ENCODE peak calls at places on chromosomes 6 and 20, in seven cellular contexts. One of them, this sample, is unnamed.
A peak's percentile ranks its signal among the peaks of the same experiment; 100 is the strongest.

GRCh38 chr6:42296614-42297013 is 79.0 kb upstream of the MRPS10 start:
- DNase-seq in AG04450: no peak
- DNase-seq in Panc1: no peak
- DNase-seq in fibroblast of pulmonary artery: no peak
- DNase-seq in Peyer's patch: no peak
- DNase-seq in coronary artery: no peak
- DNase-seq in endodermal cell: no peak
- DNase-seq in this sample: no peak

GRCh38 chr6:14968056-14968643 is 277.7 kb upstream of the JARID2 start:
- DNase-seq in AG04450: no peak
- DNase-seq in Panc1: no peak
- DNase-seq in fibroblast of pulmonary artery: no peak
- DNase-seq in Peyer's patch: no peak
- DNase-seq in coronary artery: no peak
- DNase-seq in endodermal cell: no peak
- DNase-seq in this sample: no peak

GRCh38 chr6:135481786-135482369 is 15.7 kb downstream of the AHI1 start:
- DNase-seq in AG04450: no peak
- DNase-seq in Panc1: no peak
- DNase-seq in fibroblast of pulmonary artery: peak; percentile 20
- DNase-seq in Peyer's patch: no peak
- DNase-seq in coronary artery: no peak
- DNase-seq in endodermal cell: no peak
- DNase-seq in this sample: peak; percentile 51

GRCh38 chr6:34414999-34415858 is 10.6 kb downstream of the RPS10 start:
- DNase-seq in AG04450: no peak
- DNase-seq in Panc1: no peak
- DNase-seq in fibroblast of pulmonary artery: peak; percentile 88
- DNase-seq in Peyer's patch: peak; percentile 84
- DNase-seq in coronary artery: no peak
- DNase-seq in endodermal cell: no peak
- DNase-seq in this sample: peak; percentile 73

GRCh38 chr6:167047554-167047953 is 48.4 kb downstream of the CEP43 start:
- DNase-seq in AG04450: no peak
- DNase-seq in Panc1: no peak
- DNase-seq in fibroblast of pulmonary artery: no peak
- DNase-seq in Peyer's patch: peak; percentile 90
- DNase-seq in coronary artery: no peak
- DNase-seq in endodermal cell: no peak
- DNase-seq in this sample: no peak

GRCh38 chr20:51695574-51696303 is 72.5 kb downstream of the ATP9A start:
- DNase-seq in AG04450: peak; percentile 59
- DNase-seq in Panc1: no peak
- DNase-seq in fibroblast of pulmonary artery: peak; percentile 67
- DNase-seq in Peyer's patch: no peak
- DNase-seq in coronary artery: no peak
- DNase-seq in endodermal cell: no peak
- DNase-seq in this sample: peak; percentile 84

GRCh38 chr6:136464874-136465273 is 85.3 kb downstream of the MAP7 start:
- DNase-seq in AG04450: no peak
- DNase-seq in Panc1: no peak
- DNase-seq in fibroblast of pulmonary artery: no peak
- DNase-seq in Peyer's patch: no peak
- DNase-seq in coronary artery: no peak
- DNase-seq in endodermal cell: no peak
- DNase-seq in this sample: no peak

GRCh38 chr6:13953061-13953705 is 28.4 kb downstream of the RNF182 start:
- DNase-seq in AG04450: peak; percentile 1
- DNase-seq in Panc1: no peak
- DNase-seq in fibroblast of pulmonary artery: no peak
- DNase-seq in Peyer's patch: no peak
- DNase-seq in coronary artery: no peak
- DNase-seq in endodermal cell: no peak
- DNase-seq in this sample: no peak

GRCh38 chr6:26126394-26127221 is 39.4 kb downstream of the HFE start:
- DNase-seq in AG04450: no peak
- DNase-seq in Panc1: no peak
- DNase-seq in fibroblast of pulmonary artery: no peak
- DNase-seq in Peyer's patch: peak; percentile 59
- DNase-seq in coronary artery: no peak
- DNase-seq in endodermal cell: peak; percentile 64
- DNase-seq in this sample: no peak

GRCh38 chr20:38238834-38239233 is 21.7 kb downstream of the KIAA1755 start:
- DNase-seq in AG04450: no peak
- DNase-seq in Panc1: no peak
- DNase-seq in fibroblast of pulmonary artery: no peak
- DNase-seq in Peyer's patch: no peak
- DNase-seq in coronary artery: no peak
- DNase-seq in endodermal cell: no peak
- DNase-seq in this sample: no peak

GRCh38 chr6:94443701-94444100 is 1024.3 kb upstream of the EPHA7 start:
- DNase-seq in AG04450: no peak
- DNase-seq in Panc1: no peak
- DNase-seq in fibroblast of pulmonary artery: no peak
- DNase-seq in Peyer's patch: no peak
- DNase-seq in coronary artery: no peak
- DNase-seq in endodermal cell: no peak
- DNase-seq in this sample: no peak

GRCh38 chr20:34925341-34925740 is 30.3 kb downstream of the GSS start:
- DNase-seq in AG04450: no peak
- DNase-seq in Panc1: no peak
- DNase-seq in fibroblast of pulmonary artery: no peak
- DNase-seq in Peyer's patch: no peak
- DNase-seq in coronary artery: no peak
- DNase-seq in endodermal cell: no peak
- DNase-seq in this sample: no peak

GRCh38 chr20:34923414-34923813 is 32.2 kb downstream of the GSS start:
- DNase-seq in AG04450: no peak
- DNase-seq in Panc1: no peak
- DNase-seq in fibroblast of pulmonary artery: no peak
- DNase-seq in Peyer's patch: no peak
- DNase-seq in coronary artery: no peak
- DNase-seq in endodermal cell: no peak
- DNase-seq in this sample: no peak

GRCh38 chr20:34928411-34928810 is 27.2 kb downstream of the GSS start:
- DNase-seq in AG04450: no peak
- DNase-seq in Panc1: no peak
- DNase-seq in fibroblast of pulmonary artery: no peak
- DNase-seq in Peyer's patch: no peak
- DNase-seq in coronary artery: no peak
- DNase-seq in endodermal cell: no peak
- DNase-seq in this sample: no peak

GRCh38 chr20:34927736-34928135 is 27.9 kb downstream of the GSS start:
- DNase-seq in AG04450: no peak
- DNase-seq in Panc1: no peak
- DNase-seq in fibroblast of pulmonary artery: no peak
- DNase-seq in Peyer's patch: no peak
- DNase-seq in coronary artery: no peak
- DNase-seq in endodermal cell: no peak
- DNase-seq in this sample: peak; percentile 78

GRCh38 chr20:34925981-34926380 is 29.6 kb downstream of the GSS start:
- DNase-seq in AG04450: no peak
- DNase-seq in Panc1: no peak
- DNase-seq in fibroblast of pulmonary artery: no peak
- DNase-seq in Peyer's patch: no peak
- DNase-seq in coronary artery: no peak
- DNase-seq in endodermal cell: no peak
- DNase-seq in this sample: no peak
- H3K4me3 ChIP-seq in AG04450: no peak overlapping the region
- H3K4me3 ChIP-seq in Panc1: no peak overlapping the region
- H3K4me3 ChIP-seq in fibroblast of pulmonary artery: no peak overlapping the region
- H3K4me3 ChIP-seq in Peyer's patch: no peak overlapping the region
- H3K4me3 ChIP-seq in coronary artery: no peak overlapping the region
- H3K4me3 ChIP-seq in endodermal cell: no peak overlapping the region
- H3K4me3 ChIP-seq in this sample: no peak overlapping the region

GRCh38 chr6:158923801-158924498 is 76.1 kb downstream of the RSPH3 start:
- DNase-seq in AG04450: no peak
- DNase-seq in Panc1: no peak
- DNase-seq in fibroblast of pulmonary artery: no peak
- DNase-seq in Peyer's patch: peak; percentile 73
- DNase-seq in coronary artery: no peak
- DNase-seq in endodermal cell: no peak
- DNase-seq in this sample: no peak
- H3K4me3 ChIP-seq in AG04450: no peak overlapping the region
- H3K4me3 ChIP-seq in Panc1: no peak overlapping the region
- H3K4me3 ChIP-seq in fibroblast of pulmonary artery: no peak overlapping the region
- H3K4me3 ChIP-seq in Peyer's patch: no peak overlapping the region
- H3K4me3 ChIP-seq in coronary artery: no peak overlapping the region
- H3K4me3 ChIP-seq in endodermal cell: no peak overlapping the region
- H3K4me3 ChIP-seq in this sample: no peak overlapping the region

DNA sequence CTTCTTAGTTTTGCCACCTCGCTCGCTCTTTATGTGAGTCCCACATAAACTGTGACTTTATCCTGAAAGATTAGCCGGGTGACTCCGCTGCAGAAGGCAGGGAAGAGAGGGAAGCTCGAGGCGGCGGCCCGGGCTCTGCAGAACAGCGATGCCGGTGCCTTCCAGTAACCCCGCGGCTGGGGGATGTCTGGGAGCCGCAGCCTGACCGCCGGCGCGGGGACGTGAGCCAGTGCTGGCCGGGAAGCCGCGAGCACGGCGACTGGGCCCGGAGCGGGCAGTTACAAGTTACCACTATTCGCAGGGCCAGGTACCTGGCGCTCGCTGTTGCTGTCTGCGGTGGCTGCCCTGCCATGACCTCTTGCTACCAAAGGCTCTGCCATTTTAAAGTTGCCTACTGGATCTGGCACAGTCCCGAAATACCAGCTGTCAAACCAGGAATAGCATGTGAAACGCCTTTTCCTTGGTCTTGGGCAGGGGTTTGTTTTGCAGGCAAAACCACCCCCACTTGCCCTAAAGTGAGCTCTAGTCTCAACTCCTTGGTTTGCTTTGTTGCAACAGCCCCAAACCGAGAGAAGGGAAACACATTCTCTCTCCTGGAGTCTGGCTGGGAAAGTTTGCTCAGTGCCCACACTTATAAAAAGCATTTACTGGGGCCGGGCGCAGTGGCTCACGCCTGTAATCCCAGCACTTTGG is 124.0 kb upstream of the SLC2A12 start:
- DNase-seq in AG04450: no peak
- DNase-seq in Panc1: no peak
- DNase-seq in fibroblast of pulmonary artery: peak; percentile 72
- DNase-seq in Peyer's patch: peak; percentile 62
- DNase-seq in coronary artery: peak; percentile 87
- DNase-seq in endodermal cell: peak; percentile 86
- DNase-seq in this sample: peak; percentile 40
- H3K4me3 ChIP-seq in AG04450: peak overlapping the region; percentile 65
- H3K4me3 ChIP-seq in Panc1: peak overlapping the region; percentile 69
- H3K4me3 ChIP-seq in fibroblast of pulmonary artery: peak overlapping the region; percentile 90
- H3K4me3 ChIP-seq in Peyer's patch: peak overlapping the region; percentile 83
- H3K4me3 ChIP-seq in coronary artery: peak overlapping the region; percentile 78
- H3K4me3 ChIP-seq in endodermal cell: peak overlapping the region; percentile 90
- H3K4me3 ChIP-seq in this sample: peak overlapping the region; percentile 94

GRCh38 chr6:138451043-138451442 is 47.0 kb downstream of the HEBP2 start:
- DNase-seq in AG04450: no peak
- DNase-seq in Panc1: no peak
- DNase-seq in fibroblast of pulmonary artery: no peak
- DNase-seq in Peyer's patch: no peak
- DNase-seq in coronary artery: no peak
- DNase-seq in endodermal cell: no peak
- DNase-seq in this sample: no peak
- H3K4me3 ChIP-seq in AG04450: no peak overlapping the region
- H3K4me3 ChIP-seq in Panc1: no peak overlapping the region
- H3K4me3 ChIP-seq in fibroblast of pulmonary artery: no peak overlapping the region
- H3K4me3 ChIP-seq in Peyer's patch: no peak overlapping the region
- H3K4me3 ChIP-seq in coronary artery: no peak overlapping the region
- H3K4me3 ChIP-seq in endodermal cell: no peak overlapping the region
- H3K4me3 ChIP-seq in this sample: no peak overlapping the region

GRCh38 chr6:32045811-32046449 is 7.7 kb downstream of the CYP21A2 start:
- DNase-seq in AG04450: no peak
- DNase-seq in Panc1: no peak
- DNase-seq in fibroblast of pulmonary artery: no peak
- DNase-seq in Peyer's patch: no peak
- DNase-seq in coronary artery: no peak
- DNase-seq in endodermal cell: peak; percentile 52
- DNase-seq in this sample: no peak

GRCh38 chr6:32047539-32047854 is 9.3 kb downstream of the CYP21A2 start:
- DNase-seq in AG04450: no peak
- DNase-seq in Panc1: no peak
- DNase-seq in fibroblast of pulmonary artery: no peak
- DNase-seq in Peyer's patch: no peak
- DNase-seq in coronary artery: no peak
- DNase-seq in endodermal cell: no peak
- DNase-seq in this sample: no peak

GRCh38 chr6:32046450-32047083 is 8.4 kb downstream of the CYP21A2 start:
- DNase-seq in AG04450: no peak
- DNase-seq in Panc1: no peak
- DNase-seq in fibroblast of pulmonary artery: peak; percentile 31
- DNase-seq in Peyer's patch: no peak
- DNase-seq in coronary artery: no peak
- DNase-seq in endodermal cell: peak; percentile 64
- DNase-seq in this sample: peak; percentile 10

GRCh38 chr6:32047084-32047478 is 8.9 kb downstream of the CYP21A2 start:
- DNase-seq in AG04450: no peak
- DNase-seq in Panc1: no peak
- DNase-seq in fibroblast of pulmonary artery: peak; percentile 46
- DNase-seq in Peyer's patch: peak; percentile 56
- DNase-seq in coronary artery: peak; percentile 87
- DNase-seq in endodermal cell: peak; percentile 68
- DNase-seq in this sample: peak; percentile 30

GRCh38 chr6:32047855-32048766 is 9.9 kb downstream of the CYP21A2 start:
- DNase-seq in AG04450: peak; percentile 7
- DNase-seq in Panc1: peak; percentile 27
- DNase-seq in fibroblast of pulmonary artery: peak; percentile 65
- DNase-seq in Peyer's patch: peak; percentile 89
- DNase-seq in coronary artery: no peak
- DNase-seq in endodermal cell: peak; percentile 93
- DNase-seq in this sample: peak; percentile 77
- H3K4me3 ChIP-seq in AG04450: no peak overlapping the region
- H3K4me3 ChIP-seq in Panc1: no peak overlapping the region
- H3K4me3 ChIP-seq in fibroblast of pulmonary artery: no peak overlapping the region
- H3K4me3 ChIP-seq in Peyer's patch: peak overlapping the region; percentile 20
- H3K4me3 ChIP-seq in coronary artery: no peak overlapping the region
- H3K4me3 ChIP-seq in endodermal cell: no peak overlapping the region
- H3K4me3 ChIP-seq in this sample: no peak overlapping the region

DNA sequence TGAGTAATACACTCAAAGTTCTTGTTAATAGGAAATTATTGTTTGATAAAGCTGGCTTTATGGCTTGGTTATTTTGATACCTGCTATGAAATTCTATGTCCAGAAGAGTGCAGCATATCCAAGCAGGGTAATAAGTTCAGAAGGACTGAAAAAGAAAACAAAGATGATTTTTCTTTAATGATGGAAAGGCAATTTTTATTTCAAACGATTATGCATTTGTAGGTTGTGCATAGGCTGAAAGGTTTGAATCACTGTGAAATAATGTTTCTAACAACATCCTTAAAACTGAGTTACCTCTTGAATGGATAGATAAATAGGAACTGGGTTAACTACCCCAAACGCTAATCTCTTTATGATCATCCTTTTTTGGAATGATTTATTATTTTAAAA is 1.4 kb upstream of the MAN1A1 start:
- DNase-seq in AG04450: no peak
- DNase-seq in Panc1: no peak
- DNase-seq in fibroblast of pulmonary artery: peak; percentile 71
- DNase-seq in Peyer's patch: no peak
- DNase-seq in coronary artery: no peak
- DNase-seq in endodermal cell: no peak
- DNase-seq in this sample: peak; percentile 73
- H3K4me3 ChIP-seq in AG04450: peak overlapping the region; percentile 86
- H3K4me3 ChIP-seq in Panc1: peak overlapping the region; percentile 56
- H3K4me3 ChIP-seq in fibroblast of pulmonary artery: peak overlapping the region; percentile 90
- H3K4me3 ChIP-seq in Peyer's patch: peak overlapping the region; percentile 98
- H3K4me3 ChIP-seq in coronary artery: peak overlapping the region; percentile 95
- H3K4me3 ChIP-seq in endodermal cell: peak overlapping the region; percentile 87
- H3K4me3 ChIP-seq in this sample: peak overlapping the region; percentile 89

GRCh38 chr6:12241493-12242214 is 48.5 kb upstream of the EDN1 start:
- DNase-seq in AG04450: no peak
- DNase-seq in Panc1: no peak
- DNase-seq in fibroblast of pulmonary artery: no peak
- DNase-seq in Peyer's patch: no peak
- DNase-seq in coronary artery: no peak
- DNase-seq in endodermal cell: no peak
- DNase-seq in this sample: no peak
- H3K4me3 ChIP-seq in AG04450: no peak overlapping the region
- H3K4me3 ChIP-seq in Panc1: no peak overlapping the region
- H3K4me3 ChIP-seq in fibroblast of pulmonary artery: no peak overlapping the region
- H3K4me3 ChIP-seq in Peyer's patch: no peak overlapping the region
- H3K4me3 ChIP-seq in coronary artery: no peak overlapping the region
- H3K4me3 ChIP-seq in endodermal cell: no peak overlapping the region
- H3K4me3 ChIP-seq in this sample: no peak overlapping the region

This sample was measured in adipocyte.